ENCODE peak calls at places on chromosomes 5 and 9, in nine cellular contexts. V is A549; W is dorsolateral prefrontal cortex; Q is naive B cell; O is stimulated activated CD4-positive, alpha-beta T cell treated with anti-CD3 and anti-CD28 coated beads, TNF-alpha, amount 100 ng/mL, for 4 hours; J is sigmoid colon; C is NCI-H510A treated with DMSO at 0.1 percent for 48 hours; N is cardiac fibroblast; Y is AG20443. P is an unnamed sample.
A peak's percentile ranks its signal among the peaks of the same experiment; 100 is the strongest.

GRCh38 chr9:68732405-68733020 is 27.5 kb downstream of the PIP5K1B start:
- DNase-seq in C (no peak), Q (no peak), W (no peak), V (no peak), O (no peak), N (no peak), Y (no peak), J (no peak), P (no peak)

GRCh38 chr5:158995694-158996173 is 104.0 kb downstream of the EBF1 start:
- DNase-seq in W (no peak), J (peak; percentile 72), C (no peak), Q (peak; percentile 24), Y (no peak), O (no peak), N (peak; percentile 57), V (no peak), P (no peak)

GRCh38 chr5:180071418-180072255 is at the start of gene RNF130:
- DNase-seq in O (peak; percentile 77), J (peak; percentile 97), N (peak; percentile 93), Q (peak; percentile 86), Y (peak; percentile 100), V (peak; percentile 87), W (peak; percentile 94), C (peak; percentile 52), P (peak; percentile 19)

GRCh38 chr5:106959447-106959846 is 711.3 kb downstream of the EFNA5 start:
- DNase-seq in V (no peak), O (no peak), J (no peak), C (no peak), W (no peak), Q (no peak), N (no peak), Y (no peak), P (no peak)

GRCh38 chr5:74567351-74567870 is 73.1 kb downstream of the ENC1 start:
- DNase-seq in Y (no peak), N (no peak), C (no peak), J (no peak), O (no peak), V (no peak), Q (no peak), W (no peak), P (no peak)

GRCh38 chr9:136996361-136997281 is at the start of gene CLIC3:
- DNase-seq in J (no peak), W (no peak), Y (peak; percentile 56), Q (peak; percentile 39), V (peak; percentile 54), O (peak; percentile 15), C (no peak), N (no peak), P (no peak)

GRCh38 chr5:125267636-125268248 is 521.3 kb upstream of the ZNF608 start:
- DNase-seq in V (no peak), Q (no peak), C (no peak), J (no peak), Y (no peak), N (no peak), O (no peak), W (no peak), P (no peak)

GRCh38 chr9:110532908-110533665 is 46.5 kb downstream of the SVEP1 start:
- DNase-seq in O (no peak), V (no peak), J (no peak), W (no peak), C (no peak), Q (no peak), Y (no peak), N (peak; percentile 11), P (no peak)

GRCh38 chr5:7518947-7519560 is 123.1 kb downstream of the ADCY2 start:
- DNase-seq in V (no peak), C (peak; percentile 86), N (no peak), Y (no peak), Q (no peak), J (no peak), W (peak; percentile 56), O (no peak), P (no peak)

P was measured in GM12878.